ENCODE peak calls at places on chromosome 18, in eight cellular contexts. J is AG09309; H is stimulated activated CD4-positive, alpha-beta T cell treated with anti-CD3 and anti-CD28 coated beads, Interleukin-2, amount 100 ng/mL, for 48 hours; L is activated CD4-positive, alpha-beta T cell treated with anti-CD3 and anti-CD28 coated beads, Interleukin-2, amount 10 ng/mL, durations not matched to agents 7 days and 5 days; C is mesendoderm; Y is upper lobe of right lung; I is ovary; B is stimulated activated CD8-positive, alpha-beta memory T cell treated with anti-CD3 and anti-CD28 coated beads, Interleukin-12 subunit alpha, Interleukin-12 subunit beta, amount 100 ng/mL, for 1 hour. M is an unnamed sample.
A peak's percentile ranks its signal among the peaks of the same experiment; 100 is the strongest.

GRCh38 chr18:43322133-43322532 is 44.8 kb upstream of the SYT4 start:
- DNase-seq in J (no peak), H (no peak), L (no peak), C (no peak), Y (no peak), I (no peak), B (no peak), M (no peak)

GRCh38 chr18:50654211-50654610 is 94.3 kb downstream of the MAPK4 start:
- DNase-seq in J (no peak), H (no peak), L (no peak), C (no peak), Y (no peak), I (no peak), B (no peak), M (no peak)

GRCh38 chr18:67232406-67232805 is 284.1 kb downstream of the DSEL start:
- DNase-seq in J (peak; percentile 53), H (no peak), L (no peak), C (peak; percentile 4), Y (no peak), I (no peak), B (no peak), M (no peak)

GRCh38 chr18:22173221-22173927 is 4.0 kb downstream of the GATA6 start:
- DNase-seq in J (no peak), H (no peak), L (no peak), C (no peak), Y (no peak), I (no peak), B (no peak), M (no peak)

GRCh38 chr18:58221060-58221725 is 177.2 kb downstream of the NEDD4L start:
- DNase-seq in J (no peak), H (no peak), L (no peak), C (peak; percentile 98), Y (no peak), I (no peak), B (no peak), M (no peak)

GRCh38 chr18:71105078-71105819 is 816.4 kb downstream of the SOCS6 start:
- DNase-seq in J (no peak), H (no peak), L (no peak), C (no peak), Y (no peak), I (no peak), B (no peak), M (no peak)

GRCh38 chr18:62164296-62164695 is 22.6 kb downstream of the PIGN start:
- DNase-seq in J (no peak), H (no peak), L (no peak), C (no peak), Y (no peak), I (no peak), B (no peak), M (no peak)

GRCh38 chr18:8860845-8861642 is 155.7 kb downstream of the MTCL1 start:
- DNase-seq in J (no peak), H (no peak), L (no peak), C (no peak), Y (no peak), I (no peak), B (no peak), M (no peak)

GRCh38 chr18:3209859-3210569 is 9.8 kb downstream of the MYOM1 start:
- DNase-seq in J (no peak), H (no peak), L (no peak), C (no peak), Y (no peak), I (no peak), B (no peak), M (no peak)

GRCh38 chr18:56873441-56874140 is 222.4 kb downstream of the WDR7 start:
- DNase-seq in J (no peak), H (no peak), L (peak; percentile 22), C (peak; percentile 73), Y (no peak), I (no peak), B (no peak), M (no peak)

GRCh38 chr18:78199002-78199401 is 780.6 kb upstream of the SALL3 start:
- DNase-seq in J (no peak), H (no peak), L (no peak), C (no peak), Y (no peak), I (no peak), B (no peak), M (no peak)

GRCh38 chr18:65751145-65752085 is 603 bp downstream of the CDH7 start:
- DNase-seq in J (no peak), H (no peak), L (no peak), C (peak; percentile 65), Y (peak; percentile 60), I (no peak), B (no peak), M (no peak)

GRCh38 chr18:75265255-75265654 is 54.7 kb downstream of the TSHZ1 start:
- DNase-seq in J (no peak), H (no peak), L (no peak), C (no peak), Y (no peak), I (no peak), B (no peak), M (no peak)

GRCh38 chr18:63892544-63892943 is 5.0 kb downstream of the SERPINB2 start:
- DNase-seq in J (no peak), H (no peak), L (no peak), C (no peak), Y (no peak), I (no peak), B (no peak), M (no peak)

GRCh38 chr18:48792141-48792540 is 158.6 kb downstream of the SMAD7 start:
- DNase-seq in J (no peak), H (no peak), L (no peak), C (no peak), Y (peak; percentile 43), I (no peak), B (no peak), M (no peak)

GRCh38 chr18:21833619-21834300 is 93.2 kb downstream of the MIB1 start:
- DNase-seq in J (no peak), H (no peak), L (no peak), C (no peak), Y (no peak), I (no peak), B (no peak), M (no peak)

GRCh38 chr18:36314098-36314497 is 16.6 kb downstream of the FHOD3 start:
- DNase-seq in J (no peak), H (no peak), L (no peak), C (no peak), Y (no peak), I (no peak), B (no peak), M (no peak)

GRCh38 chr18:29311580-29311979 is 1134.7 kb upstream of the CDH2 start:
- DNase-seq in J (no peak), H (no peak), L (no peak), C (no peak), Y (no peak), I (no peak), B (no peak), M (no peak)

GRCh38 chr18:23763343-23763742 is 74.1 kb downstream of the LAMA3 start:
- DNase-seq in J (no peak), H (no peak), L (no peak), C (no peak), Y (no peak), I (no peak), B (no peak), M (no peak)

GRCh38 chr18:44771957-44772917 is 91.5 kb downstream of the SETBP1 start:
- DNase-seq in J (peak; percentile 28), H (no peak), L (no peak), C (no peak), Y (no peak), I (no peak), B (no peak), M (no peak)

GRCh38 chr18:75215663-75216062 is 5.1 kb downstream of the TSHZ1 start:
- DNase-seq in J (no peak), H (no peak), L (no peak), C (no peak), Y (no peak), I (no peak), B (no peak), M (no peak)

GRCh38 chr18:3816601-3817363 is 366.8 kb downstream of the TGIF1 start:
- DNase-seq in J (peak; percentile 96), H (no peak), L (no peak), C (no peak), Y (no peak), I (no peak), B (no peak), M (no peak)

GRCh38 chr18:76450912-76451421 is 44.1 kb downstream of the ZNF516 start:
- DNase-seq in J (no peak), H (no peak), L (no peak), C (peak; percentile 65), Y (peak; percentile 77), I (peak; percentile 71), B (no peak), M (no peak)

GRCh38 chr18:63216911-63217311 is 102.7 kb downstream of the BCL2 start:
- DNase-seq in J (no peak), H (no peak), L (peak; percentile 51), C (no peak), Y (no peak), I (no peak), B (no peak), M (no peak)